ENCODE peak calls at places on chromosome 19, in five cellular contexts. One of them, this sample, is unnamed. For H3K4me1, the result is how much of the 10 kb centered on the place peaks cover.

GRCh38 chr19:7654401-7654800 is 14.4 kb upstream of the RETN start:
- DNase-seq in SK-N-SH: no peak
- DNase-seq in breast epithelium: no peak
- DNase-seq in GM12878: no peak
- DNase-seq in Panc1: no peak
- DNase-seq in this sample: no peak

GRCh38 chr19:7478173-7478842 is 10.5 kb downstream of the PEX11G start:
- DNase-seq in breast epithelium: peak
- DNase-seq in SK-N-SH: peak
- DNase-seq in Panc1: no peak
- DNase-seq in GM12878: no peak
- DNase-seq in this sample: no peak

GRCh38 chr19:24052811-24053210 is 34.2 kb upstream of the ZNF254 start:
- DNase-seq in GM12878: no peak
- DNase-seq in breast epithelium: no peak
- DNase-seq in SK-N-SH: no peak
- DNase-seq in Panc1: no peak
- DNase-seq in this sample: no peak

GRCh38 chr19:30227661-30228112 is 144.5 kb upstream of the ZNF536 start:
- DNase-seq in GM12878: no peak
- DNase-seq in Panc1: no peak
- DNase-seq in SK-N-SH: peak
- DNase-seq in breast epithelium: no peak
- DNase-seq in this sample: no peak

GRCh38 chr19:38437295-38437694 is 3.8 kb downstream of the RYR1 start:
- DNase-seq in Panc1: no peak
- DNase-seq in SK-N-SH: no peak
- DNase-seq in GM12878: no peak
- DNase-seq in breast epithelium: no peak
- DNase-seq in this sample: no peak

GRCh38 chr19:4295972-4296771 is 6.0 kb downstream of the TMIGD2 start:
- DNase-seq in SK-N-SH: peak
- DNase-seq in Panc1: no peak
- DNase-seq in GM12878: no peak
- DNase-seq in breast epithelium: no peak
- DNase-seq in this sample: no peak

GRCh38 chr19:7349961-7350711 is 1.4 kb downstream of the ARHGEF18 start:
- DNase-seq in SK-N-SH: no peak
- DNase-seq in GM12878: no peak
- DNase-seq in Panc1: no peak
- DNase-seq in breast epithelium: no peak
- DNase-seq in this sample: no peak

GRCh38 chr19:50889638-50890037 is 16.4 kb downstream of the KLK2 start:
- DNase-seq in GM12878: no peak
- DNase-seq in Panc1: no peak
- DNase-seq in SK-N-SH: no peak
- DNase-seq in breast epithelium: no peak
- DNase-seq in this sample: no peak

GRCh38 chr19:45455707-45456499 is 11.9 kb upstream of the FOSB start:
- DNase-seq in GM12878: no peak
- DNase-seq in Panc1: peak
- DNase-seq in SK-N-SH: peak
- DNase-seq in breast epithelium: peak
- DNase-seq in this sample: peak

GRCh38 chr19:8665468-8666213 is 33.0 kb downstream of the ACTL9 start:
- DNase-seq in GM12878: no peak
- DNase-seq in Panc1: no peak
- DNase-seq in breast epithelium: no peak
- DNase-seq in SK-N-SH: no peak
- DNase-seq in this sample: no peak

GRCh38 chr19:44876930-44877530 is 14.0 kb upstream of the TOMM40 start:
- DNase-seq in SK-N-SH: no peak
- DNase-seq in GM12878: no peak
- DNase-seq in breast epithelium: no peak
- DNase-seq in Panc1: no peak
- DNase-seq in this sample: no peak

GRCh38 chr19:29643361-29643935 is 21.8 kb upstream of the PLEKHF1 start:
- DNase-seq in GM12878: no peak
- DNase-seq in Panc1: no peak
- DNase-seq in breast epithelium: no peak
- DNase-seq in SK-N-SH: no peak
- DNase-seq in this sample: no peak

GRCh38 chr19:44677019-44677809 is 5.9 kb downstream of the CEACAM19 start:
- DNase-seq in breast epithelium: no peak
- DNase-seq in SK-N-SH: peak
- DNase-seq in Panc1: no peak
- DNase-seq in GM12878: no peak
- DNase-seq in this sample: no peak

GRCh38 chr19:41376241-41376997 is at the start of gene TMEM91:
- DNase-seq in GM12878: no peak
- DNase-seq in breast epithelium: no peak
- DNase-seq in Panc1: no peak
- DNase-seq in SK-N-SH: peak
- DNase-seq in this sample: no peak

GRCh38 chr19:30393046-30393445 is 20.9 kb downstream of the ZNF536 start:
- DNase-seq in GM12878: no peak
- DNase-seq in SK-N-SH: no peak
- DNase-seq in Panc1: no peak
- DNase-seq in breast epithelium: no peak
- DNase-seq in this sample: no peak

GRCh38 chr19:51737924-51738323 is 13.8 kb downstream of the FPR1 start:
- DNase-seq in Panc1: no peak
- DNase-seq in breast epithelium: no peak
- DNase-seq in GM12878: no peak
- DNase-seq in SK-N-SH: no peak
- DNase-seq in this sample: no peak

GRCh38 chr19:40604647-40605200 is 3.6 kb downstream of the LTBP4 start:
- DNase-seq in Panc1: no peak
- DNase-seq in breast epithelium: no peak
- DNase-seq in SK-N-SH: no peak
- DNase-seq in GM12878: no peak
- DNase-seq in this sample: no peak

GRCh38 chr19:50659318-50660082 is 10.3 kb downstream of the C19orf81 start:
- DNase-seq in Panc1: no peak
- DNase-seq in breast epithelium: no peak
- DNase-seq in SK-N-SH: peak
- DNase-seq in GM12878: no peak
- DNase-seq in this sample: no peak

GRCh38 chr19:49838816-49839588 is 12.0 kb upstream of the PTOV1 start:
- DNase-seq in Panc1: no peak
- DNase-seq in GM12878: no peak
- DNase-seq in breast epithelium: no peak
- DNase-seq in SK-N-SH: no peak
- DNase-seq in this sample: no peak

GRCh38 chr19:41457241-41457640 is 14.3 kb downstream of the ERICH4 start:
- DNase-seq in SK-N-SH: no peak
- DNase-seq in breast epithelium: no peak
- DNase-seq in Panc1: no peak
- DNase-seq in GM12878: peak
- DNase-seq in this sample: no peak

GRCh38 chr19:8028951-8029491 is 23.5 kb upstream of the CCL25 start:
- DNase-seq in breast epithelium: no peak
- DNase-seq in GM12878: no peak
- DNase-seq in SK-N-SH: no peak
- DNase-seq in Panc1: no peak
- DNase-seq in this sample: no peak

GRCh38 chr19:35284153-35285140 is 2.1 kb downstream of the HAMP start:
- DNase-seq in SK-N-SH: no peak
- DNase-seq in GM12878: no peak
- DNase-seq in Panc1: no peak
- DNase-seq in breast epithelium: no peak
- DNase-seq in this sample: no peak

DNA sequence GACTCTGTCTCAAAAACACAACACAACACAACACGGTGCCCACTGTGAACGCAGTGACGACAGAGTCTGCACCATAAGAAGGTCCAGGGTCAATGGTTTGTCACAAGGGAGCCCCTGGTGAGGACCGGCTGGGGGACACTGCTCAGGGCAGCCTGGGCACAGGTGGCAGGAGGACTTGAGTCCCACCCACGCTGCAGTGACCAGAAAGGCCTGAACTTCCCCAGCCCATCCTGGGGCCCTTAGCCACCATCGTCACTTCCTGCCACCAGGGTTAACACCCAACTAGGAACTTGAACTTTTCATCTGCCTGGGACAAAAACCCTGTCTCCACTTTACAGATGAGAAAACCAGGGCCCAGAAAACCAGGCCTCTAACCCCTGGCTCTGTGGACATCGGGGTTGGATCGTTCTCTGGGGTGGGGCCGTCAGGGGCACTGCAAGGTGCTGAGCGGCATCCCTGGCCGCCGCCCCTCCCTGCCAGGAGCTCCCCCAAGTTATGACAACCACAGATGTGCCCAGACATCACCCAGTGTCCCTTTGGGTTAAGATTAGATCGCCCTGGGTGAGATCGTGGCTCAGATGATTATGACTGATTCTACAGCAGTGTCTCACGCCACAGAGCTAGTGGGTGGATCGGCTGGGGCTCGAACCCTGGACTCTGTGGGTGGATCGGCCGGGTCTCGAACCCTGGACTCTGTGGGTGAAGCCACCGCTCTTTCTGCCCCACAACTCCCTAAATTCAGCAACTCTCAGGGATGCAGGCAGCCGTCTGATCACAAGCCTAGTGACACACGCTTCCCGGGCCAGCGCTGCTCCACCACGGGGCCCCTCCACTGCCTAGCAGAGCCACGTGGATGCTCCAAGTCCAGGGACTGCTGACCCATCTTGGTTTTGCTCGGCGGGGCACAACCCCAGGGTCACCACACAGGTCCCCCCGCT is 14.0 kb downstream of the MOB3A start:
- DNase-seq in breast epithelium: no peak
- DNase-seq in GM12878: no peak
- DNase-seq in Panc1: no peak
- DNase-seq in SK-N-SH: peak
- DNase-seq in this sample: no peak
- H3K4me3 ChIP-seq in breast epithelium: no peak
- H3K4me3 ChIP-seq in GM12878: peak
- H3K4me3 ChIP-seq in Panc1: no peak
- H3K4me3 ChIP-seq in SK-N-SH: no peak
- H3K4me3 ChIP-seq in this sample: no peak

DNA sequence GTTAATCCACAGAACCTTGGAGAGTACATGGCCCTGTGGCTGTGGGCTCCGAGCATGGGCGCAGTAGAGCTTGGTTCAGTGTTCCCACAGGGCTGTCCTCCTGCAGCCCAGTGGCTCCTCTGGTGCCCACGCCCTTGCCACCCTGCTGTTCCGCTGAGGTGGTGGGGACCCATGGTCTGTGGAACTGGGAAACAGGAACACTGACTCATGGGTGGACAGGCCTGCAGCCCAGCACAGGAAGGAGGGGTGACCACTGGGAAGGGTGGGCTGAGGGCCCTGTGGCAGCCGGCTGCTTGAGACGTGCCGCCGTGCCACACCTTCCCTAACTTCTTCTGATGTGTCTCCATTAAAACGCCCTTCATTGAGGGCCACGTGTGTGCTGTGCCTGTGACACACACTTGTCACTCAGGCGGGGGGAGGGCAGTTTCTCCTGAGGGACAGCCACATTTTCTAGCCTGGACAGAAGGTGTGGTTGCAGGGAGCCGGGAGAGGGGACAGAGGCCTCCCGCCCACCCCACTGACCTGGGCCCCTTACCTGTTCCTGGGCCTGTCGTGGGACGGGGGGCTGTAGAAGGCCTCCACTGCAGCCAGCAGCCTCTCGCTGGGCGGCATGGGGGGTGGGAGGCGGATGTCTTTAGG is 21.1 kb downstream of the CHERP start:
- DNase-seq in SK-N-SH: peak
- DNase-seq in Panc1: no peak
- DNase-seq in breast epithelium: no peak
- DNase-seq in GM12878: no peak
- DNase-seq in this sample: no peak
- TF ChIP-seq POLR2AphosphoS5 in SK-N-SH: no peak
- TF ChIP-seq POLR2AphosphoS5 in Panc1: no peak
- TF ChIP-seq POLR2AphosphoS5 in breast epithelium: no peak
- TF ChIP-seq POLR2AphosphoS5 in GM12878: no peak
- TF ChIP-seq POLR2AphosphoS5 in this sample: no peak

DNA sequence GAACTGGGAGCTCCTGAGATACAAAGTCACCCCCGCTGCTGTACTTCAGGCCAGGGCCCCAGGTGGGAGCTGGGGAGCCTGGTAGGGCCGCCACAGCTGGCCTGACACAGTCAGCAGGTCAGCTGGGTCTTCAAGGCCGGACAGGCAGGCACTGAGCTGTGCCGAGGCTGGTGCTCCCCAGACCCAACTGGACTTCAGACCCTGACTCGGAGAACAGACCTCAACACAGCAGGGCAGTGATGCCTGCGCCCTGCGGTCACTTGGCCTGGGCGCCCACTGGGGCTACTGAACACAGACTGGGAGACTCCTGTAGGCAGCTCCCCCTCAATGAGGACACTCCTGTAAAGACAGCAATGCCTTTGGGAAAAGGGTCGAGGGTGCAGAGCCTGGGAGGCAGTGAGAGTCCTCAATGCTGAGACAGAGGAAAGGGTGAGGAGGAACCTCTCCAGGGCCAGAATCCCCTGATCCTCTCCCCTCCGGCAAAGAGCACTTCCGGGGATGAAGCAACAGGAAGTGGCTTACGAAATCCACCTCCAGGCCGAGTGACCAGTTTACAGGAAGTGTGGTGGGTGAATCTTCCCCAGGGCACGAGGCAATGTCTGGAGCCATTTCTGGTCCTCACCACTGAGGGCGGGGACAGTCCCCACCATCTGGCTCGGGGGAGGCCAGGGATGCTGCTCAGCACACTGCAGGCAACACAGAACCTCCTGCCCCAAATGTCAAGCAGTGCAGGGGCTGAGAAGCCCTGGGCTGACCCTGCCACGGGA is 40.8 kb upstream of the ISYNA1 start:
- DNase-seq in breast epithelium: peak
- DNase-seq in GM12878: peak
- DNase-seq in SK-N-SH: peak
- DNase-seq in Panc1: no peak
- DNase-seq in this sample: no peak
- H3K4me1 ChIP-seq in breast epithelium: under half
- H3K4me1 ChIP-seq in GM12878: under half
- H3K4me1 ChIP-seq in SK-N-SH: under half
- H3K4me1 ChIP-seq in Panc1: under half
- H3K4me1 ChIP-seq in this sample: half or more

DNA sequence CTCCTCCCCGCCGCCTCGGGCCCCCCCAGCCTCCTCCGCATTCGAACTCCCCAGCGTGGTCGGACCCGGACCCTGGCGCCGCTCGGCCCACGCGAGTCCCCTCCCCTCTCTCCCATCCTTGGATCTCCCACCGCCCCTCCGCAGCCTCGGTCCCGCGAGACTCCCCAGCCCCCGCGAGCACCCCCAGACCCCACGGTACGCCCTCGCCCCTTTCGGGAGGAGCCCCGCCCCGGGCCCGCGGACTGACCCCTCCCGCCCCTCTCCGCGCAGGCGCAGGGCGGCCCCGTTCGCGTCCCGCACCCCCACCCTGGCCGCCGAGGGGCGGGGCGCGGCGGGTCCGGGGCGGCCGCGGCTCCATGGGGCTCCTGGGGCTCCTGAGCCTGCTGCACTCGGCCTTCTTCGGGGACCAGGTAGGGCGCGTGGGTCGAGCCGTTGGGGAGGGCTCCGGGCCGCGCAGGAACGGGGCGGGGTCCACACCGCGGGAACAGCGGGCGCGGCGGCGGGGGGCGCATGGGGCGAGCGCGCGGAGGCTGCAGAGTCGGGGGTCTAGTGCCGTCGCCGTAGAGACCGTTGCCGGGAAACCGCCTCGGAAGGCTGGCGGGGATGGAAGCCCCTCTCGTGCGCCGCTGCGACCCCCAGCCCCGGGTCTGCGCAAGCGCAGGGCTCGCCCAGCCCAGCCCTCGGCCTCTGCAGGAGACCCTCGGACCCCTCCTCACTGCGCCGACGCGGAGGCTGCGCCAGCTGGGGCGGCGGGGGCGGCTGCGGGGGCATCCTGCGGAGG is 3.8 kb upstream of the APC2 start:
- DNase-seq in GM12878: no peak
- DNase-seq in Panc1: no peak
- DNase-seq in SK-N-SH: peak
- DNase-seq in breast epithelium: no peak
- DNase-seq in this sample: no peak
- H3K4me3 ChIP-seq in GM12878: no peak
- H3K4me3 ChIP-seq in Panc1: peak
- H3K4me3 ChIP-seq in SK-N-SH: peak
- H3K4me3 ChIP-seq in breast epithelium: peak
- H3K4me3 ChIP-seq in this sample: peak

This sample was measured in vagina.